ENCODE peak calls at places on chromosomes 16 and 17, in ten cellular contexts. A is transverse colon; G is brain microvascular endothelial cell; Q is CD4-positive, CD25-positive, alpha-beta regulatory T cell; W is CD8-positive, alpha-beta T cell; T is fibroblast of lung; B is stomach; M is ascending aorta; O is caudate nucleus; X is body of pancreas. V is an unnamed sample.

GRCh38 chr17:48021964-48022363 is 15.6 kb downstream of the COPZ2 start:
- DNase-seq in A (no peak), G (no peak), Q (no peak), W (no peak), T (no peak), B (no peak), M (no peak), O (no peak), X (no peak), V (no peak)

GRCh38 chr17:45388604-45389325 is 43.9 kb downstream of the ARHGAP27 start:
- DNase-seq in A (no peak), G (peak), Q (peak), W (no peak), T (peak), B (no peak), M (no peak), O (no peak), X (no peak), V (no peak)

GRCh38 chr16:19114359-19115147 is 789 bp downstream of the ITPRIPL2 start:
- DNase-seq in A (peak), G (no peak), Q (no peak), W (no peak), T (peak), B (peak), M (peak), O (no peak), X (peak), V (no peak)

GRCh38 chr16:15635926-15636325 is 7.0 kb downstream of the MARF1 start:
- DNase-seq in A (no peak), G (no peak), Q (no peak), W (no peak), T (no peak), B (no peak), M (no peak), O (no peak), X (no peak), V (no peak)

GRCh38 chr16:55821210-55821609 is 11.7 kb downstream of the CES1 start:
- DNase-seq in A (no peak), G (no peak), Q (no peak), W (no peak), T (no peak), B (no peak), M (no peak), O (no peak), X (no peak), V (no peak)

GRCh38 chr16:15907863-15908478 is 19.6 kb upstream of the CEP20 start:
- DNase-seq in A (peak), G (peak), Q (peak), W (no peak), T (peak), B (peak), M (no peak), O (no peak), X (no peak), V (peak)

GRCh38 chr16:27270389-27270788 is 1.8 kb upstream of the NSMCE1 start:
- DNase-seq in A (no peak), G (no peak), Q (no peak), W (no peak), T (no peak), B (no peak), M (no peak), O (no peak), X (no peak), V (no peak)

GRCh38 chr16:15521758-15522509 is 87.5 kb downstream of the BMERB1 start:
- DNase-seq in A (no peak), G (no peak), Q (no peak), W (no peak), T (no peak), B (no peak), M (no peak), O (no peak), X (no peak), V (no peak)

GRCh38 chr16:85824161-85825135 is 25.0 kb downstream of the COX4I1 start:
- DNase-seq in A (no peak), G (no peak), Q (no peak), W (no peak), T (no peak), B (no peak), M (no peak), O (no peak), X (no peak), V (no peak)

GRCh38 chr16:81816793-81817210 is 37.7 kb downstream of the PLCG2 start:
- DNase-seq in A (peak), G (no peak), Q (no peak), W (no peak), T (no peak), B (no peak), M (no peak), O (no peak), X (no peak), V (no peak)

GRCh38 chr16:8849411-8850011 is 19.3 kb downstream of the CARHSP1 start:
- DNase-seq in A (no peak), G (peak), Q (no peak), W (no peak), T (peak), B (no peak), M (no peak), O (no peak), X (no peak), V (no peak)

GRCh38 chr16:89297156-89297869 is 79.8 kb downstream of the ZNF778 start:
- DNase-seq in A (no peak), G (no peak), Q (no peak), W (no peak), T (no peak), B (no peak), M (no peak), O (no peak), X (no peak), V (no peak)

GRCh38 chr17:10737168-10737622 is 7.4 kb upstream of the TMEM220 start:
- DNase-seq in A (peak), G (peak), Q (peak), W (no peak), T (peak), B (peak), M (no peak), O (peak), X (peak), V (no peak)

GRCh38 chr17:7857724-7858486 is at the start of gene CYB5D1:
- DNase-seq in A (peak), G (peak), Q (peak), W (peak), T (peak), B (peak), M (peak), O (peak), X (peak), V (peak)

GRCh38 chr17:7859028-7859427 is 1.2 kb downstream of the CYB5D1 start:
- DNase-seq in A (no peak), G (no peak), Q (no peak), W (no peak), T (no peak), B (no peak), M (no peak), O (no peak), X (no peak), V (no peak)

GRCh38 chr17:7858487-7858832 is 657 bp downstream of the CYB5D1 start:
- DNase-seq in A (peak), G (peak), Q (peak), W (no peak), T (peak), B (no peak), M (no peak), O (no peak), X (peak), V (no peak)

GRCh38 chr17:7864995-7865650 is 7.3 kb downstream of the CYB5D1 start:
- DNase-seq in A (no peak), G (no peak), Q (no peak), W (no peak), T (no peak), B (no peak), M (no peak), O (no peak), X (no peak), V (no peak)

GRCh38 chr17:7862692-7863437 is 5.1 kb downstream of the CYB5D1 start:
- DNase-seq in A (peak), G (no peak), Q (peak), W (no peak), T (peak), B (no peak), M (no peak), O (no peak), X (peak), V (no peak)
- H3K27ac ChIP-seq in A (no peak), G (no peak), Q (no peak), W (no peak), T (no peak), B (no peak), M (no peak), O (no peak), X (no peak), V (no peak)

DNA sequence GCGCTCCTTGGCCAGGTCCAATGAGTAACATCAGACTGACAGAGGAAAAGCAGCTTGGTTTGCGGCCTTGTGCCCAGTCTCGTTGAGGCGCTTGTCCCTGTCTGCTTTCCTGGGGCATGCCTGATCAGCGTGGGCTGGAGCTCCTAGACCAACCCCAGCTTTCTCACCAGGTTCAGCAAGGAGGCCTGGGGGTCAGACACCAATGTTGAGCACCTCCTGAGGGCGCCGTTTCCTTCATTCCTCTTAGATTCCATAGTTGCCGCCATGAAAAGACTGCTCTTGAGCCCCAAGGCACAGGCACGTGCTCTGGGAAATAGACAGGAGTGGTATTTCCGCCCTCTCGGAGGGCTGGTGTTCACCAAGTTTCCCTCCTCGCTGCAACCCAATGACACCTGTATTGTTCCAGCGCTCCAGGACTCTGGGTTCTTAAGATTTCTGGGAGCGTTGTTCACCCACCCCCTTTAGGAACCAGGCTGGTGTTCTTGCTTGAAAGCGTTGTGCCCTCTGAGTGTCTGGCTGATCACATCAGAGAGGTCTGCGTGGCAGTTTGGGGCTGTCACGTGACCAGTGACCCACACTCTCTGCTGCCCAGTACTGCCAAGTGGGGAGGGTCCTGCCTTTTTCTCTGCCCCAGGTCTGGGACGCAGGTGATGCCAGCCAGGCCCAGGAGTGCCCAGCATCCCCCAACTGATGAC is 18.0 kb downstream of the KCTD2 start:
- DNase-seq in A (no peak), G (no peak), Q (no peak), W (no peak), T (no peak), B (no peak), M (no peak), O (no peak), X (no peak), V (no peak)
- H3K27ac ChIP-seq in A (no peak), G (no peak), Q (no peak), W (no peak), T (no peak), B (no peak), M (no peak), O (no peak), X (no peak), V (no peak)

GRCh38 chr16:31093132-31093703 is 1.4 kb downstream of the VKORC1 start:
- DNase-seq in A (peak), G (no peak), Q (no peak), W (no peak), T (peak), B (no peak), M (no peak), O (peak), X (no peak), V (no peak)
- H3K27ac ChIP-seq in A (no peak), G (no peak), Q (no peak), W (no peak), T (no peak), B (no peak), M (no peak), O (peak), X (no peak), V (no peak)

GRCh38 chr17:80191720-80192265 is 22.0 kb downstream of the CARD14 start:
- DNase-seq in A (no peak), G (no peak), Q (no peak), W (no peak), T (no peak), B (no peak), M (no peak), O (no peak), X (no peak), V (no peak)
- H3K27ac ChIP-seq in A (no peak), G (no peak), Q (no peak), W (no peak), T (no peak), B (no peak), M (no peak), O (no peak), X (no peak), V (no peak)

DNA sequence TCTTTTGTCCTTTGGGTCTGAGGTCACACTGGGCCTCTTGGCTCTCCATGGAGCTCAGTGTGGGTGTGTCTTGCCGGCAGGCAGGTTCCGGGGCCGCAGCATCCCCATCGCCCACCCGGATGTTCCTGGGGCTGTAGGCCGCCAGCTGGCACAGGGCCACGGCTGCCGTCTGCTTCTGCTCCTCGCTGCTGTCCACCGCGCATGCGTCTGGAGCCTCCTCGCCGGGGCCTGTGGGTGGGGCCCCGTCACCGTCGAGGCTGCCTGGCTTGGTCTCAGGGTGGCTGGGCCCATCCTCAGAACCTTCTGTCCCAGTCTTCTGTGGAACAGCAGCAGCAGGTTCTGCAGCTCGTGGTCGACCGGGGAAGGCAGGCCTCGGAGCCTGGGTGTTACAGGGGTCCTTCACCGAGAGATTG is 9.6 kb downstream of the ZNF750 start:
- DNase-seq in A (no peak), G (no peak), Q (no peak), W (no peak), T (peak), B (no peak), M (no peak), O (no peak), X (peak), V (no peak)
- H3K27ac ChIP-seq in A (no peak), G (no peak), Q (no peak), W (no peak), T (no peak), B (no peak), M (no peak), O (no peak), X (no peak), V (no peak)

DNA sequence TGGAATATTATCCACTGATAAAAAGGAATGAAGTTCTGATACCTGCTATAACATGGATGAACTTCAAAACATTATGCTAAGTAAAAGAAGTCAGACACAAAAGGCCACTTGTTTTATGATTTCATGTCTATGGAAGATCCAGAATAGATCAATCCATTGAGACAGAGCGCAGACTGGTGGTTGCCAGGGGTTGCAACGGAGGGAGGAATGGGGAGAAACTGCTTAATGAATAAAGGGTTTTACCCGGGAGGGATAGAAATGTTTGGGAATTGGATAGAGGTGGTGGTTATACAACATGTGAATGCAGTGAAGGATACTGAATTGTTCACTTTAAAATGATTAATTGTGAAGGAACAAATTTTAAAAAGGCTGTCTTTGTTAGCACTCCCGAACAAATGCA is 30.2 kb downstream of the WDR59 start:
- DNase-seq in A (no peak), G (no peak), Q (no peak), W (no peak), T (no peak), B (no peak), M (no peak), O (no peak), X (no peak), V (no peak)
- H3K27ac ChIP-seq in A (no peak), G (no peak), Q (no peak), W (no peak), T (no peak), B (no peak), M (no peak), O (peak), X (no peak), V (no peak)

GRCh38 chr17:36921131-36921851 is 16.0 kb upstream of the LHX1 start:
- DNase-seq in A (no peak), G (no peak), Q (peak), W (no peak), T (peak), B (peak), M (no peak), O (peak), X (no peak), V (no peak)
- H3K27ac ChIP-seq in A (no peak), G (no peak), Q (no peak), W (no peak), T (no peak), B (no peak), M (no peak), O (peak), X (no peak), V (no peak)

GRCh38 chr16:4924593-4925378 is 12.2 kb downstream of the PPL start:
- DNase-seq in A (peak), G (no peak), Q (no peak), W (no peak), T (no peak), B (peak), M (no peak), O (no peak), X (peak), V (no peak)
- H3K27ac ChIP-seq in A (no peak), G (no peak), Q (no peak), W (no peak), T (no peak), B (peak), M (no peak), O (no peak), X (peak), V (no peak)